ENCODE peak calls at places on chromosomes 13 and 19, in seven cellular contexts. K is IMR-90, J is heart left ventricle, R is HCT116, T is NB4, B is upper lobe of left lung, C is suprapubic skin. P is an unnamed sample.

GRCh38 chr13:25171517-25172302 is at the start of gene AMER2:
- DNase-seq in B (peak; percentile 86), R (no peak), J (no peak), C (no peak), K (no peak), T (no peak), P (no peak)

GRCh38 chr19:48878219-48879024 is 6.2 kb downstream of the PPP1R15A start:
- DNase-seq in R (no peak), C (no peak), J (peak; percentile 73), K (peak; percentile 41), B (no peak), T (no peak), P (no peak)

GRCh38 chr19:4474504-4475136 is 2.5 kb downstream of the HDGFL2 start:
- DNase-seq in R (no peak), K (peak; percentile 68), B (no peak), T (no peak), J (no peak), C (no peak), P (no peak)

GRCh38 chr19:45553464-45553863 is 31.1 kb downstream of the OPA3 start:
- DNase-seq in J (no peak), R (no peak), K (no peak), T (no peak), B (peak; percentile 67), C (no peak), P (peak; percentile 34)

GRCh38 chr13:107095876-107096275 is 527.9 kb upstream of the ARGLU1 start:
- DNase-seq in T (no peak), K (no peak), J (no peak), R (no peak), B (no peak), C (no peak), P (no peak)

GRCh38 chr13:45446181-45446580 is 18.6 kb upstream of the COG3 start:
- DNase-seq in B (no peak), C (no peak), R (no peak), T (no peak), J (no peak), K (peak; percentile 51), P (no peak)

GRCh38 chr19:55600336-55601028 is 394 bp downstream of the ZNF524 start:
- DNase-seq in B (no peak), K (peak; percentile 54), T (no peak), C (no peak), J (peak; percentile 89), R (no peak), P (no peak)

GRCh38 chr19:45251452-45252354 is 632 bp downstream of the MARK4 start:
- DNase-seq in B (peak; percentile 85), C (no peak), J (no peak), T (peak; percentile 27), K (no peak), R (no peak), P (no peak)

GRCh38 chr13:100825551-100825950 is 151.0 kb upstream of the TMTC4 start:
- DNase-seq in C (no peak), K (peak; percentile 24), T (no peak), R (no peak), J (no peak), B (no peak), P (no peak)

GRCh38 chr19:8721334-8721733 is at the start of gene OR2Z1:
- DNase-seq in T (no peak), J (no peak), K (no peak), C (no peak), R (no peak), B (no peak), P (no peak)

GRCh38 chr13:38213307-38213706 is 136.3 kb upstream of the UFM1 start:
- DNase-seq in B (no peak), J (no peak), C (no peak), R (no peak), K (no peak), T (no peak), P (no peak)

GRCh38 chr19:18832331-18833140 is 777 bp downstream of the UPF1 start:
- DNase-seq in C (no peak), T (peak; percentile 47), K (no peak), B (peak; percentile 35), J (no peak), R (no peak), P (no peak)

GRCh38 chr13:40595693-40596092 is 70.7 kb downstream of the FOXO1 start:
- DNase-seq in J (no peak), B (no peak), C (no peak), T (no peak), K (no peak), R (no peak), P (no peak)

GRCh38 chr19:3250675-3251074 is 26.2 kb downstream of the CELF5 start:
- DNase-seq in K (no peak), R (peak; percentile 42), C (no peak), T (peak; percentile 37), J (no peak), B (no peak), P (no peak)

GRCh38 chr13:105090244-105090643 is 1445.2 kb downstream of the EFNB2 start:
- DNase-seq in R (no peak), B (no peak), C (no peak), T (no peak), J (no peak), K (no peak), P (no peak)

GRCh38 chr13:79309690-79310089 is 96.4 kb downstream of the RBM26 start:
- DNase-seq in R (no peak), C (no peak), J (no peak), B (no peak), T (peak; percentile 11), K (no peak), P (no peak)

GRCh38 chr13:95644611-95645052 is at the start of gene DZIP1:
- DNase-seq in J (peak; percentile 85), R (no peak), T (no peak), C (peak; percentile 84), K (peak; percentile 83), B (peak; percentile 92), P (peak; percentile 17)

GRCh38 chr13:70792121-70792520 is 683.9 kb upstream of the KLHL1 start:
- DNase-seq in J (no peak), B (no peak), K (no peak), C (no peak), R (no peak), T (no peak), P (no peak)

GRCh38 chr13:33577037-33577436 is 240.9 kb upstream of the RFC3 start:
- DNase-seq in R (no peak), B (no peak), C (no peak), T (no peak), K (peak; percentile 2), J (no peak), P (no peak)

GRCh38 chr19:11159598-11160001 is 4.0 kb upstream of the SPC24 start:
- DNase-seq in C (no peak), B (no peak), J (no peak), K (peak; percentile 41), T (no peak), R (no peak), P (no peak)

GRCh38 chr19:11152318-11153062 is 3.1 kb downstream of the SPC24 start:
- DNase-seq in R (no peak), T (no peak), B (no peak), K (peak; percentile 78), C (no peak), J (peak; percentile 83), P (peak; percentile 46)

GRCh38 chr19:11151181-11151580 is 4.4 kb downstream of the SPC24 start:
- DNase-seq in B (no peak), R (no peak), K (no peak), T (no peak), J (peak; percentile 67), C (no peak), P (no peak)

GRCh38 chr19:11154683-11155047 is 917 bp downstream of the SPC24 start:
- DNase-seq in B (no peak), C (no peak), R (no peak), T (no peak), K (no peak), J (no peak), P (no peak)

DNA sequence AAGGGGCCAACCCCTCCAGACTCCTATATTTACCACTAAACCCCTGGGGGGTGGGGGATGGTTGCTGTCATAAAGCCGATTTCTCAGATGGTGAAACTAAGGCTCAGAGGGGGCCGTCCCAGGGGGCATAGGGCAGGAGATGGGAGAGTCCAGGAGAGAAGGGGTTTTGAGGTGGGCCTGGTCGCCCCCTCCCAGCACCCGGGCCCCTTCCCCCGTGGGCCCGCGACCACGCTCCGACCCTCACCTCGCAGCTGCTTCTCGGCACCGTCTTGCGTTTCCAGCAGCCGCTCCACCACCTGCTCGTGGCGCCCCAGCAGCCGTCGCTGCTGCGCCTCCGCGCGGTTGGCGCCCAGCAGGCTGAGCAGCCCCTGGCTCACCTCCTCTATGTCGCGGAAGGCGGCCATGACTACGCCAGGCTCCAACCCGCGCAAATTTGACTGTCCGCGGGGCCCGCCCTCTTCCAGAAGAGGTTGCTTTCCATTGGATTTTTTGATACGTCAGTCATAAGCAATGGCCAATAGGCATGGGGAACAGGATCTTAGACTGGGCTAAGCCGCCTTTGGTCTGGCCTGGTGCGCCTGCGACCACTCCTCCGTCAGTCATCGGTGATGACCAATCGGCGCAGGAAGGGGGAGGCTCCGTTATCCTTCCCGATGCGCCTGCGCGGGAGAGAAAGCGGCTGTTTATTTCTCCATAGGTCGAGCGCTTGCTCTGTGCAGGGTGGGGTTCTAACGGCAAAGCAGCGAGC is at the start of gene SPC24:
- DNase-seq in J (peak; percentile 98), K (peak; percentile 99), R (peak; percentile 98), B (peak; percentile 89), C (peak; percentile 96), T (peak; percentile 99), P (peak; percentile 94)
- TF ChIP-seq POLR2A in J (peak; percentile 76), K (peak; percentile 35), R (peak; percentile 64), B (no peak), C (no peak), T (peak; percentile 78), P (no peak)

DNA sequence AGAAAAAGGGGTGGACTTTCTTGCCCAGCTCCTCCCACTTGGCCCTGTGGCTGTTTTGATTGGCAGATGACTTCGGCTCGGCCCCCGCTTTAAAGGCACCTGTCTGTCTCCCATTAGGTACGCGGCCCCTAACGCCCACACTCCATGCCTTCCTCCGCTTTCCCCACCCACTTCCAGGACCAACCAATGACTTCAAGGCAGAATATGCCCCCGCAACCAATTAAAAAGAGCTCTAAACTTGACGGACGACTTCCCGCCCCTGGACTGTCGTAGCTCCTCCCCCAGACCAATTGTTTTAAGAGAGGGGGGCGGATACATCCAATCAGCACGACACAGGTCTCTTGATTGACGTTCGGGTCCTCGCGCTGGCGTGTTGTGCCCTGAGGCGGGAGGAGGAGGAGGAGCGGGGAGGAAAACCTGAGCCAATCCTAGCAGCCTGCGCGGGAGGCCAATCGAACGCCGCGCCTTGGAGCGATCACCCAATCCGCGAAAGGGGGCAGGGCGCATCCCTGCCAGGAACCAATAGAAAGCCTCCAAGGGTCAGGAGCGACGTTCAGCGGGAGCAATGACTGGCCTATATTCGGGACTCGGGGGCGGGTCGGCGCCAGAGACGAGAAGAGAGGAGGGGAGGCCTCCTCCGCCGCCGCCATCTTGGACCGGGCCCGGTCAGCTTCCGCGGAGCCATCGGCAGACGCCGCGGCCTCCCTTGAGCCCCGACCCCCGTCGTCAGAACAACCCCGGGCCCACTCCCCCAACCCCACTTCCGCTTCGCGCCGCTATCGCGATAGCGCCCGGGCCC is at the start of gene CNOT3:
- DNase-seq in J (peak; percentile 100), R (peak; percentile 100), C (peak; percentile 100), T (peak; percentile 99), K (peak; percentile 100), B (peak; percentile 97), P (peak; percentile 99)
- TF ChIP-seq POLR2A in J (peak; percentile 94), R (no peak), C (no peak), T (peak; percentile 54), K (peak; percentile 87), B (no peak), P (peak; percentile 94)

GRCh38 chr19:53936035-53936434 is 26.7 kb upstream of the CACNG8 start:
- DNase-seq in T (no peak), B (no peak), C (no peak), J (no peak), K (no peak), R (no peak), P (no peak)
- TF ChIP-seq POLR2A in T (no peak), B (no peak), C (no peak), J (no peak), K (no peak), R (no peak), P (no peak)

GRCh38 chr19:57302020-57302465 is 18.2 kb upstream of the ZNF543 start:
- DNase-seq in C (no peak), K (peak; percentile 95), B (no peak), J (peak; percentile 25), R (no peak), T (peak; percentile 88), P (no peak)
- TF ChIP-seq POLR2A in C (no peak), K (no peak), B (no peak), J (no peak), R (no peak), T (no peak), P (no peak)

P was measured in prostate gland.